ENCODE peak calls at places on chromosomes 12 and 14, in four cellular contexts. L, E, N and Q are unnamed samples.

GRCh38 chr12:60335765-60336164 is 739.9 kb downstream of the SLC16A7 start:
- DNase-seq in L (no peak), E (no peak), N (peak), Q (no peak)

GRCh38 chr12:127239781-127240180 is 1027.2 kb upstream of the TMEM132C start:
- DNase-seq in L (no peak), E (no peak), N (no peak), Q (no peak)

GRCh38 chr12:11797317-11797913 is 147.9 kb downstream of the ETV6 start:
- DNase-seq in L (no peak), E (no peak), N (peak), Q (peak)

GRCh38 chr14:76953196-76953945 is 75.1 kb downstream of the IRF2BPL start:
- DNase-seq in L (peak), E (peak), N (no peak), Q (peak)

GRCh38 chr12:42482820-42483533 is 106.6 kb downstream of the PRICKLE1 start:
- DNase-seq in L (peak), E (peak), N (no peak), Q (peak)

GRCh38 chr12:84161296-84161695 is 751.3 kb downstream of the SLC6A15 start:
- DNase-seq in L (no peak), E (no peak), N (no peak), Q (no peak)

GRCh38 chr12:509494-509893 is 49.8 kb downstream of the B4GALNT3 start:
- DNase-seq in L (no peak), E (no peak), N (no peak), Q (no peak)

GRCh38 chr12:127588224-127588623 is 678.7 kb upstream of the TMEM132C start:
- DNase-seq in L (no peak), E (no peak), N (peak), Q (no peak)

GRCh38 chr12:79454338-79454777 is 236.4 kb downstream of the PAWR start:
- DNase-seq in L (no peak), E (no peak), N (peak), Q (peak)

GRCh38 chr12:40874868-40875267 is 182.6 kb downstream of the CNTN1 start:
- DNase-seq in L (no peak), E (no peak), N (no peak), Q (no peak)